ENCODE peak calls at places on chromosomes 13 and 19, in nine cellular contexts. Z is epithelial cell of esophagus; S is bronchial epithelial cell; X is neural crest cell; E is PC-9; F is CD4-positive, alpha-beta T cell; A is tibial artery; L is keratinocyte; Q is nephron progenitor cell. G is an unnamed sample.
A peak's percentile ranks its signal among the peaks of the same experiment; 100 is the strongest.

GRCh38 chr13:69553976-69554375 is 553.6 kb upstream of the ATXN8OS start:
- DNase-seq in Q (no peak), S (no peak), A (no peak), Z (no peak), F (no peak), E (no peak), L (no peak), X (no peak), G (no peak)

GRCh38 chr13:21013682-21014038 is 47.7 kb downstream of the LATS2 start:
- DNase-seq in X (no peak), A (peak; percentile 5), F (no peak), L (no peak), Q (no peak), S (no peak), Z (no peak), E (no peak), G (no peak)

GRCh38 chr13:102846261-102847015 is 606 bp downstream of the ERCC5 start:
- DNase-seq in Z (peak; percentile 59), L (no peak), S (peak; percentile 39), E (peak; percentile 15), F (peak; percentile 39), X (peak; percentile 7), A (no peak), Q (peak; percentile 24), G (peak; percentile 30)

GRCh38 chr19:58212336-58213074 is 16.2 kb upstream of the ZNF544 start:
- DNase-seq in X (no peak), F (no peak), E (no peak), L (no peak), A (no peak), Q (no peak), Z (peak; percentile 32), S (no peak), G (no peak)

GRCh38 chr19:1851581-1852293 is 3.5 kb upstream of the REXO1 start:
- DNase-seq in F (peak; percentile 45), Z (no peak), L (no peak), X (no peak), A (no peak), S (no peak), Q (no peak), E (no peak), G (no peak)

GRCh38 chr19:18772620-18773587 is 18.2 kb downstream of the COMP start:
- DNase-seq in A (no peak), Z (peak; percentile 86), E (peak; percentile 44), L (no peak), F (no peak), X (no peak), Q (no peak), S (peak; percentile 72), G (peak; percentile 59)

GRCh38 chr19:48391100-48392005 is at the start of gene KDELR1:
- DNase-seq in Q (peak; percentile 84), X (peak; percentile 88), F (peak; percentile 73), Z (peak; percentile 73), L (peak; percentile 49), A (peak; percentile 64), E (peak; percentile 82), S (peak; percentile 32), G (peak; percentile 81)

GRCh38 chr19:5628470-5628869 is 5.6 kb downstream of the SAFB start:
- DNase-seq in X (no peak), S (no peak), A (no peak), F (no peak), L (no peak), Q (no peak), E (no peak), Z (no peak), G (no peak)

GRCh38 chr19:10102787-10103236 is 334 bp upstream of the ANGPTL6 start:
- DNase-seq in Z (no peak), E (no peak), F (no peak), X (no peak), L (no peak), S (no peak), Q (no peak), A (no peak), G (no peak)

GRCh38 chr13:113982296-113982661 is 8.4 kb upstream of the C13orf46 start:
- DNase-seq in Z (no peak), F (no peak), S (no peak), L (no peak), A (peak; percentile 9), E (no peak), Q (no peak), X (no peak), G (no peak)

GRCh38 chr13:97226788-97227627 is 4.9 kb downstream of the MBNL2 start:
- DNase-seq in X (no peak), S (no peak), Q (no peak), E (no peak), F (peak; percentile 15), A (no peak), L (no peak), Z (no peak), G (no peak)

GRCh38 chr19:2476451-2477140 is 669 bp downstream of the GADD45B start:
- DNase-seq in S (no peak), X (no peak), F (peak; percentile 53), L (no peak), A (peak; percentile 56), Q (peak; percentile 65), E (peak; percentile 26), Z (peak; percentile 44), G (no peak)

GRCh38 chr13:39588384-39588783 is 14.6 kb downstream of the LHFPL6 start:
- DNase-seq in S (no peak), X (no peak), F (no peak), Q (no peak), E (no peak), Z (no peak), A (no peak), L (no peak), G (no peak)

GRCh38 chr13:40026741-40027140 is 371.3 kb downstream of the COG6 start:
- DNase-seq in S (no peak), A (no peak), Q (no peak), X (no peak), Z (no peak), E (no peak), L (no peak), F (no peak), G (no peak)

GRCh38 chr13:110045202-110045601 is 258.8 kb upstream of the IRS2 start:
- DNase-seq in A (no peak), Q (no peak), Z (no peak), F (no peak), L (no peak), S (no peak), E (no peak), X (no peak), G (no peak)

GRCh38 chr13:101752432-101752831 is 300.0 kb downstream of the ITGBL1 start:
- DNase-seq in E (no peak), Q (no peak), S (no peak), Z (no peak), A (no peak), F (no peak), L (no peak), X (no peak), G (no peak)

GRCh38 chr13:88544836-88545235 is 873.7 kb downstream of the SLITRK5 start:
- DNase-seq in E (no peak), S (peak; percentile 80), A (no peak), Q (no peak), F (no peak), L (peak; percentile 1), X (no peak), Z (peak; percentile 81), G (no peak)

GRCh38 chr19:33772858-33773180 is 23.9 kb upstream of the KCTD15 start:
- DNase-seq in X (no peak), L (no peak), F (no peak), Q (no peak), E (no peak), S (no peak), A (no peak), Z (no peak), G (no peak)

GRCh38 chr19:33769208-33769607 is 27.5 kb upstream of the KCTD15 start:
- DNase-seq in E (no peak), Q (no peak), S (no peak), Z (no peak), A (no peak), F (no peak), X (no peak), L (no peak), G (no peak)

GRCh38 chr19:33772102-33772857 is 24.4 kb upstream of the KCTD15 start:
- DNase-seq in L (no peak), E (no peak), Z (no peak), Q (no peak), A (no peak), F (no peak), S (no peak), X (no peak), G (no peak)

GRCh38 chr19:33770107-33770506 is 26.6 kb upstream of the KCTD15 start:
- DNase-seq in F (no peak), A (no peak), X (no peak), Z (no peak), E (no peak), Q (no peak), L (no peak), S (no peak), G (no peak)

GRCh38 chr19:33771308-33772101 is 25.2 kb upstream of the KCTD15 start:
- DNase-seq in Z (peak; percentile 59), S (peak; percentile 24), Q (peak; percentile 91), F (peak; percentile 59), L (no peak), A (peak; percentile 53), E (peak; percentile 72), X (peak; percentile 84), G (peak; percentile 69)
- TF ChIP-seq CTCF in Z (peak; percentile 81), S (peak; percentile 85), Q (peak; percentile 95), F (peak; percentile 67), L (peak; percentile 81), A (peak; percentile 73), E (peak; percentile 89), X (peak; percentile 93), G (peak; percentile 80)

GRCh38 chr19:14091086-14091884 is 734 bp upstream of the SAMD1 start:
- DNase-seq in X (peak; percentile 44), Z (peak; percentile 40), A (no peak), S (peak; percentile 51), Q (peak; percentile 79), L (no peak), F (peak; percentile 62), E (peak; percentile 82), G (peak; percentile 43)
- TF ChIP-seq CTCF in X (peak; percentile 44), Z (no peak), A (peak; percentile 17), S (no peak), Q (no peak), L (no peak), F (peak; percentile 27), E (peak; percentile 45), G (peak; percentile 42)

GRCh38 chr13:31703780-31704179 is 35.5 kb upstream of the RXFP2 start:
- DNase-seq in Q (no peak), E (no peak), L (no peak), Z (no peak), A (no peak), X (no peak), S (no peak), F (no peak), G (no peak)

GRCh38 chr13:31697290-31697689 is 42.0 kb upstream of the RXFP2 start:
- DNase-seq in Z (no peak), A (no peak), F (no peak), L (no peak), X (no peak), S (peak; percentile 11), Q (no peak), E (no peak), G (peak; percentile 3)

GRCh38 chr13:31699650-31700049 is 39.7 kb upstream of the RXFP2 start:
- DNase-seq in L (no peak), S (no peak), A (no peak), F (no peak), Z (no peak), X (peak; percentile 5), Q (no peak), E (no peak), G (no peak)
- TF ChIP-seq CTCF in L (no peak), S (no peak), A (no peak), F (no peak), Z (no peak), X (peak; percentile 17), Q (no peak), E (no peak), G (no peak)

GRCh38 chr19:56191115-56191514 is 6.5 kb downstream of the ZSCAN5B start:
- DNase-seq in Q (no peak), F (no peak), L (no peak), A (no peak), E (no peak), Z (no peak), S (no peak), X (no peak), G (no peak)
- TF ChIP-seq CTCF in Q (no peak), F (no peak), L (no peak), A (no peak), E (no peak), Z (no peak), S (no peak), X (no peak), G (no peak)

G was measured in RWPE1.